ENCODE peak calls at places on chromosomes 7 and 10, in nine cellular contexts. F, I, B, V, G, D, R, C and X are unnamed samples.

GRCh38 chr7:143289421-143289820 is 1.3 kb downstream of the CASP2 start:
- DNase-seq in F (no peak), I (no peak), B (no peak), V (no peak), G (no peak), D (no peak), R (no peak), C (no peak), X (no peak)

GRCh38 chr7:131300572-131301466 is 26.9 kb upstream of the MKLN1 start:
- DNase-seq in F (no peak), I (no peak), B (peak; percentile 21), V (no peak), G (no peak), D (no peak), R (no peak), C (no peak), X (no peak)

GRCh38 chr10:104347295-104348045 is 6.2 kb upstream of the CFAP58 start:
- DNase-seq in F (no peak), I (no peak), B (no peak), V (peak; percentile 26), G (no peak), D (no peak), R (no peak), C (no peak), X (no peak)

GRCh38 chr7:31061185-31061584 is 9.1 kb downstream of the ADCYAP1R1 start:
- DNase-seq in F (no peak), I (no peak), B (no peak), V (no peak), G (no peak), D (no peak), R (no peak), C (no peak), X (peak; percentile 47)

GRCh38 chr7:31336202-31337035 is 4.1 kb downstream of the NEUROD6 start:
- DNase-seq in F (no peak), I (no peak), B (no peak), V (no peak), G (no peak), D (no peak), R (no peak), C (no peak), X (no peak)

GRCh38 chr10:97593423-97593822 is 3.9 kb downstream of the C10orf62 start:
- DNase-seq in F (no peak), I (no peak), B (peak; percentile 61), V (no peak), G (no peak), D (no peak), R (no peak), C (no peak), X (no peak)

GRCh38 chr7:24905996-24906770 is 73.8 kb downstream of the OSBPL3 start:
- DNase-seq in F (no peak), I (no peak), B (no peak), V (no peak), G (no peak), D (no peak), R (no peak), C (no peak), X (no peak)

GRCh38 chr7:142916508-142916907 is 17.0 kb downstream of the TRPV5 start:
- DNase-seq in F (no peak), I (no peak), B (no peak), V (no peak), G (no peak), D (no peak), R (no peak), C (no peak), X (no peak)

GRCh38 chr10:59055046-59055445 is 121.4 kb upstream of the PHYHIPL start:
- DNase-seq in F (no peak), I (no peak), B (no peak), V (no peak), G (no peak), D (no peak), R (no peak), C (no peak), X (no peak)

GRCh38 chr10:117541909-117542705 is 439 bp upstream of the EMX2 start:
- DNase-seq in F (no peak), I (peak; percentile 87), B (peak; percentile 71), V (no peak), G (peak; percentile 72), D (no peak), R (no peak), C (peak; percentile 94), X (peak; percentile 8)

GRCh38 chr7:101216860-101217387 is 457 bp downstream of the PLOD3 start:
- DNase-seq in F (no peak), I (no peak), B (no peak), V (no peak), G (peak; percentile 28), D (no peak), R (no peak), C (peak; percentile 33), X (no peak)

GRCh38 chr10:61029411-61029810 is 85.4 kb upstream of the RHOBTB1 start:
- DNase-seq in F (no peak), I (no peak), B (no peak), V (no peak), G (no peak), D (no peak), R (no peak), C (no peak), X (no peak)

GRCh38 chr7:98213296-98213873 is 2.1 kb downstream of the BHLHA15 start:
- DNase-seq in F (no peak), I (no peak), B (no peak), V (no peak), G (no peak), D (no peak), R (no peak), C (no peak), X (no peak)

GRCh38 chr7:594212-594913 is 74.7 kb upstream of the PDGFA start:
- DNase-seq in F (no peak), I (no peak), B (no peak), V (no peak), G (no peak), D (no peak), R (no peak), C (no peak), X (no peak)

GRCh38 chr10:85175635-85176034 is 847.2 kb downstream of the CCSER2 start:
- DNase-seq in F (no peak), I (no peak), B (no peak), V (no peak), G (no peak), D (no peak), R (no peak), C (no peak), X (no peak)

GRCh38 chr7:90988523-90988922 is 275.7 kb upstream of the FZD1 start:
- DNase-seq in F (no peak), I (peak; percentile 28), B (no peak), V (no peak), G (no peak), D (no peak), R (no peak), C (no peak), X (no peak)

GRCh38 chr7:129775695-129776396 is 164.3 kb downstream of the NRF1 start:
- DNase-seq in F (no peak), I (no peak), B (no peak), V (no peak), G (no peak), D (no peak), R (no peak), C (no peak), X (no peak)

GRCh38 chr10:6247041-6247712 is 44.4 kb downstream of the PFKFB3 start:
- DNase-seq in F (no peak), I (no peak), B (peak; percentile 58), V (no peak), G (peak; percentile 81), D (no peak), R (no peak), C (no peak), X (peak; percentile 22)

GRCh38 chr7:114860196-114860595 is 61.7 kb upstream of the MDFIC start:
- DNase-seq in F (no peak), I (no peak), B (no peak), V (no peak), G (no peak), D (no peak), R (no peak), C (no peak), X (no peak)